ENCODE peak calls at places on chromosomes 7 and 10, in eight cellular contexts. R is brain microvascular endothelial cell; C is stimulated activated CD8-positive, alpha-beta memory T cell treated with anti-CD3 and anti-CD28 coated beads, Interleukin-7, amount 100 ng/mL, for 48 hours; Y is iPS-NIHi11; G is CD4-positive, alpha-beta memory T cell; F is CD4-positive, alpha-beta T cell; Z is NCI-H1417 treated with DMSO at 0.1 percent for 48 hours; O is neural crest cell. E is an unnamed sample.

GRCh38 chr7:28355553-28356319 is 56.6 kb upstream of the CREB5 start:
- DNase-seq in R (no peak), C (no peak), Y (no peak), G (no peak), F (no peak), Z (peak; percentile 100), O (no peak), E (no peak)

GRCh38 chr7:85023066-85023687 is 163.7 kb downstream of the SEMA3D start:
- DNase-seq in R (peak; percentile 39), C (no peak), Y (peak; percentile 27), G (peak; percentile 16), F (no peak), Z (no peak), O (peak; percentile 52), E (peak; percentile 3)

GRCh38 chr10:97407952-97408248 is 6.8 kb upstream of the RRP12 start:
- DNase-seq in R (no peak), C (no peak), Y (no peak), G (no peak), F (no peak), Z (no peak), O (no peak), E (no peak)

GRCh38 chr10:120732643-120733313 is 118.4 kb upstream of the WDR11 start:
- DNase-seq in R (no peak), C (no peak), Y (no peak), G (no peak), F (no peak), Z (no peak), O (no peak), E (no peak)

GRCh38 chr7:37311282-37311868 is 137.3 kb downstream of the ELMO1 start:
- DNase-seq in R (no peak), C (no peak), Y (no peak), G (peak; percentile 52), F (peak; percentile 15), Z (no peak), O (no peak), E (peak; percentile 87)

GRCh38 chr10:112314822-112315474 is 31.7 kb downstream of the TECTB start:
- DNase-seq in R (peak; percentile 70), C (peak; percentile 63), Y (peak; percentile 81), G (peak; percentile 64), F (peak; percentile 65), Z (no peak), O (peak; percentile 88), E (peak; percentile 92)

GRCh38 chr10:24334279-24334922 is 125.5 kb downstream of the KIAA1217 start:
- DNase-seq in R (no peak), C (no peak), Y (no peak), G (no peak), F (no peak), Z (no peak), O (no peak), E (no peak)

GRCh38 chr7:121510858-121511482 is 114.9 kb upstream of the FAM3C start:
- DNase-seq in R (no peak), C (no peak), Y (no peak), G (no peak), F (no peak), Z (no peak), O (no peak), E (no peak)

GRCh38 chr10:33180390-33180789 is 154.1 kb downstream of the NRP1 start:
- DNase-seq in R (no peak), C (no peak), Y (no peak), G (no peak), F (no peak), Z (no peak), O (no peak), E (no peak)

GRCh38 chr7:128869138-128869943 is 6.7 kb downstream of the ATP6V1F start:
- DNase-seq in R (no peak), C (no peak), Y (peak; percentile 75), G (peak; percentile 32), F (peak; percentile 17), Z (no peak), O (peak; percentile 36), E (peak; percentile 80)

GRCh38 chr10:62638062-62638477 is 166.4 kb upstream of the ADO start:
- DNase-seq in R (peak; percentile 11), C (no peak), Y (no peak), G (no peak), F (no peak), Z (no peak), O (no peak), E (no peak)

GRCh38 chr10:80472234-80473095 is 18.4 kb downstream of the TSPAN14 start:
- DNase-seq in R (peak; percentile 79), C (no peak), Y (no peak), G (no peak), F (no peak), Z (no peak), O (no peak), E (peak; percentile 57)

GRCh38 chr10:22850541-22850940 is 77.3 kb upstream of the ARMC3 start:
- DNase-seq in R (no peak), C (no peak), Y (no peak), G (no peak), F (no peak), Z (no peak), O (no peak), E (no peak)

GRCh38 chr10:83820033-83820432 is 319.3 kb upstream of the GHITM start:
- DNase-seq in R (no peak), C (no peak), Y (no peak), G (no peak), F (no peak), Z (no peak), O (no peak), E (no peak)

GRCh38 chr10:123800821-123801220 is 90.8 kb downstream of the CPXM2 start:
- DNase-seq in R (no peak), C (no peak), Y (no peak), G (no peak), F (no peak), Z (no peak), O (no peak), E (no peak)

GRCh38 chr10:49646256-49646870 is 32.5 kb downstream of the CHAT start:
- DNase-seq in R (no peak), C (no peak), Y (no peak), G (no peak), F (no peak), Z (no peak), O (no peak), E (no peak)

GRCh38 chr7:7424151-7424873 is 111.4 kb downstream of the COL28A1 start:
- DNase-seq in R (peak; percentile 64), C (peak; percentile 23), Y (peak; percentile 72), G (peak; percentile 6), F (peak; percentile 31), Z (peak; percentile 48), O (peak; percentile 52), E (peak; percentile 33)

GRCh38 chr7:129435414-129435829 is 1.2 kb downstream of the STRIP2 start:
- DNase-seq in R (no peak), C (no peak), Y (no peak), G (no peak), F (no peak), Z (no peak), O (no peak), E (no peak)